ENCODE peak calls at places on chromosomes 2 and 18, in eight cellular contexts. R is AG04449, Q is colonic mucosa, N is HFF-Myc, O is cardiac muscle cell, H is lower lobe of right lung, K is AG10803, U is HAP-1. E is an unnamed sample.

GRCh38 chr2:207632575-207633492 is 7.6 kb upstream of the METTL21A start:
- DNase-seq in R (no peak), Q (no peak), N (no peak), O (no peak), H (peak; percentile 48), K (peak; percentile 55), U (peak; percentile 7), E (no peak)

GRCh38 chr2:60064687-60065361 is 488.6 kb downstream of the BCL11A start:
- DNase-seq in R (no peak), Q (no peak), N (no peak), O (no peak), H (no peak), K (no peak), U (no peak), E (no peak)

GRCh38 chr2:43724728-43725526 is 48.7 kb upstream of the C1GALT1C1L start:
- DNase-seq in R (no peak), Q (no peak), N (no peak), O (peak; percentile 14), H (no peak), K (no peak), U (no peak), E (no peak)

GRCh38 chr18:998976-999375 is 94.3 kb downstream of the ADCYAP1 start:
- DNase-seq in R (no peak), Q (no peak), N (no peak), O (no peak), H (no peak), K (no peak), U (no peak), E (no peak)

GRCh38 chr2:165691615-165692014 is 102.4 kb downstream of the GALNT3 start:
- DNase-seq in R (no peak), Q (no peak), N (peak; percentile 14), O (no peak), H (no peak), K (peak; percentile 48), U (no peak), E (no peak)

GRCh38 chr2:75076088-75076487 is 117.6 kb downstream of the POLE4 start:
- DNase-seq in R (no peak), Q (no peak), N (no peak), O (no peak), H (no peak), K (no peak), U (no peak), E (no peak)

GRCh38 chr2:235575904-235576303 is 82.1 kb downstream of the AGAP1 start:
- DNase-seq in R (no peak), Q (no peak), N (no peak), O (no peak), H (no peak), K (no peak), U (no peak), E (no peak)

GRCh38 chr2:216302981-216303676 is 69.2 kb downstream of the MARCHF4 start:
- DNase-seq in R (no peak), Q (no peak), N (no peak), O (peak; percentile 56), H (no peak), K (peak; percentile 95), U (no peak), E (no peak)

GRCh38 chr2:23286031-23286764 is 98.8 kb upstream of the KLHL29 start:
- DNase-seq in R (no peak), Q (no peak), N (no peak), O (no peak), H (no peak), K (no peak), U (no peak), E (no peak)

GRCh38 chr2:96175951-96176350 is 30.7 kb upstream of the DUSP2 start:
- DNase-seq in R (no peak), Q (no peak), N (no peak), O (no peak), H (no peak), K (peak; percentile 58), U (no peak), E (peak; percentile 57)

GRCh38 chr2:119536209-119536608 is 8.0 kb upstream of the CFAP221 start:
- DNase-seq in R (no peak), Q (no peak), N (no peak), O (no peak), H (no peak), K (no peak), U (no peak), E (no peak)

DNA sequence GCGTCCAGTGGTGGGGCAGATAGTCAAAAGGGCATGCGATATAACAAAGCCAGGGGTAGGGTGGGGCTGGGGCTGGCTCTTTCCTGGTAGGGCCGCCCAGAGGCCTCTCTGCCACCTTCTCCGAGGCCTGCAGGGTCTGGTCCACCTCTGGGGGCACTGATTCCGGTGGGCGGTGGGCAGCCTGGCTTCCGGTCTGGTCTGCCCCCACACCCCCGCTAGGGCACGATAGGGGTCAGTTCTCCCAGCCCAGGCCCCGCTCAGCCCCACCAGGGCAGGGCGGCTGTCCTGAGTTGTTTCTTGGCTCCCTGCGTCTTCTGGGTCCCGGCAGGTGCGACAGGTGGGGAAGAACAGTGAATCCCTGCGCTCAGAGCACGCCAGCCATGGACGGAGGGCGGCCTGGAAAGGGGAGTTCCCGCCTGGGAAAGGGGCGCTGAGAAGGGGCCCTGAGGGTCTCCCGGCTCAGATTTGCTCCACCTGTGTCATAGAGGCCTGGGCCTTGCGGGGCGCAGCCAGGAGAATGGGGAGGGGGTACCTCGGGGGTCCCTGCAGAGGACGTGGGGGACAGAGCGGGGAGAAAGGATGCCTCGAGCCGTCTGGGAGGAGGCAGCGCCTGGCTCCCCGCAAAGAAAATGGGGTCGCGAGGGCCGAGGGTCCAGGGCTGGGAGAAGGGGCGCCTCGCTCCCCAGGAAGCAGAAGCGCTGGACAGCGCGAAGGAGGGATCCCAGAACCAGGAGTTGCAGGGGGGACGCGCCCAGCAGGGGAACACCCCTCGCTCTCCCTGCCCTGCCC is 558 bp upstream of the ERFE start:
- DNase-seq in R (no peak), Q (no peak), N (no peak), O (no peak), H (peak; percentile 42), K (no peak), U (no peak), E (no peak)
- H3K4me3 ChIP-seq in R (peak overlapping the region; percentile 34), Q (no peak overlapping the region), N (no peak overlapping the region), O (no peak overlapping the region), H (peak overlapping the region; percentile 8), K (peak overlapping the region; percentile 34), U (no peak overlapping the region), E (no peak overlapping the region)

DNA sequence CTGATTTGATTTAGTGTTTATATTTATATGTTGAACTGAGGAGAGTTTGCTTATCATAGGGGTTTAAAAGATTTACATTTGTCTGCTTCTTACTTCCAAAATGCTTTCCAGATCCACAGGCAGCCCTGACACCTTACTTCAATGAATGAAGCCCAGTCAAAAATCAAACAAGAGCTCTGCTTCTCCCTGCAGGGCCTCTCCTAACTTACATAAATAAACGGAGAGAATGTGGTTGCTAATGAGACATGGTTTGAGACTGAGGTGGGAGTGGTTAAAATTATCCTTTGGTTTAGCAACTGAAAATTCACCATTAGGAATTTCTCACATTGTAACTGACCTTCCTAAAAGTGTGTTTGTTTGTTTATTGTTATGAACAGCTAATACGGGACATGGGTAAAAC is 612.3 kb upstream of the FANCL start:
- DNase-seq in R (no peak), Q (no peak), N (no peak), O (peak; percentile 5), H (no peak), K (no peak), U (no peak), E (no peak)
- H3K4me3 ChIP-seq in R (no peak overlapping the region), Q (no peak overlapping the region), N (no peak overlapping the region), O (no peak overlapping the region), H (no peak overlapping the region), K (no peak overlapping the region), U (no peak overlapping the region), E (no peak overlapping the region)

DNA sequence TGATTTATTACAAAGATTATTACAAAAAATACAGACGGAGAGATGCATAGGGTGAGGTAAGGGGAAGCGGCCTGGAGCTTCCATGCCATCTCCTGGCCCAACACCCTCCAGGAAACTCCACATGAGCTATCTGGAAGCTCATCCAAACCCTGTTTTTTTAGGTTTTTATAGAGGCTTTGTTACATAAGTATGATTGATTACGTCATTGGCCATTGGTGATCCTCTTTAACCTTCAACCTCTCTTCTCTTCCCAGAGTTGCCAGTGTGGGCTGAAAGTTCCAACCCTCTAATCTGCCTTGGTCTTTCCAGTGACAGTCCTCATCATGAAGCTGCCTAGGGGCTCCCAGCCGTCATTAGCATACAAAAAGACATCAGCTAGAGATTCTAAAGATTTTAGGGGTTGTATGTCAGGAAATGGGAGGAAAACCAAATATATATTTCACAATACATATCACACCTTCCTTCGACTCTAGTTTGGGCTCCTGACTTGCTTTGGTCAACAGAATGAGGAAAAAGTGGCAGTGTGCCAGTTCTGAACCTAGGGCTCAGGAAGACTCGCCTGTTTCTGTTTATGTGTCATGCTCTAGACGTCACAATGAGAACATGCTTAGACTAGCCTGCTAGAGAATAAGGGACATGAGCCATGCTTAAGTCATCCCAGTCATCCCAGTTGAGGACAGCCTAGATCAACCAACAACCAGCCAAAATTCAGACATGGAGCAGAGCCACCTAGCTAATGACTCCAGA is 54.1 kb downstream of the ETAA1 start:
- DNase-seq in R (no peak), Q (no peak), N (peak; percentile 56), O (no peak), H (no peak), K (peak; percentile 34), U (no peak), E (no peak)
- H3K4me3 ChIP-seq in R (no peak overlapping the region), Q (no peak overlapping the region), N (no peak overlapping the region), O (no peak overlapping the region), H (no peak overlapping the region), K (no peak overlapping the region), U (no peak overlapping the region), E (no peak overlapping the region)

GRCh38 chr18:69399253-69399652 is 1.4 kb upstream of the DOK6 start:
- DNase-seq in R (no peak), Q (no peak), N (no peak), O (peak; percentile 4), H (no peak), K (no peak), U (no peak), E (no peak)

GRCh38 chr18:69400253-69400975 is at the start of gene DOK6:
- DNase-seq in R (no peak), Q (peak; percentile 29), N (peak; percentile 6), O (peak; percentile 95), H (peak; percentile 50), K (peak; percentile 55), U (no peak), E (no peak)

GRCh38 chr18:69401475-69402218 is 959 bp downstream of the DOK6 start:
- DNase-seq in R (no peak), Q (no peak), N (no peak), O (peak; percentile 26), H (no peak), K (peak; percentile 14), U (no peak), E (no peak)

GRCh38 chr18:69400976-69401474 is 337 bp downstream of the DOK6 start:
- DNase-seq in R (no peak), Q (no peak), N (no peak), O (peak; percentile 78), H (peak; percentile 42), K (peak; percentile 26), U (no peak), E (no peak)

DNA sequence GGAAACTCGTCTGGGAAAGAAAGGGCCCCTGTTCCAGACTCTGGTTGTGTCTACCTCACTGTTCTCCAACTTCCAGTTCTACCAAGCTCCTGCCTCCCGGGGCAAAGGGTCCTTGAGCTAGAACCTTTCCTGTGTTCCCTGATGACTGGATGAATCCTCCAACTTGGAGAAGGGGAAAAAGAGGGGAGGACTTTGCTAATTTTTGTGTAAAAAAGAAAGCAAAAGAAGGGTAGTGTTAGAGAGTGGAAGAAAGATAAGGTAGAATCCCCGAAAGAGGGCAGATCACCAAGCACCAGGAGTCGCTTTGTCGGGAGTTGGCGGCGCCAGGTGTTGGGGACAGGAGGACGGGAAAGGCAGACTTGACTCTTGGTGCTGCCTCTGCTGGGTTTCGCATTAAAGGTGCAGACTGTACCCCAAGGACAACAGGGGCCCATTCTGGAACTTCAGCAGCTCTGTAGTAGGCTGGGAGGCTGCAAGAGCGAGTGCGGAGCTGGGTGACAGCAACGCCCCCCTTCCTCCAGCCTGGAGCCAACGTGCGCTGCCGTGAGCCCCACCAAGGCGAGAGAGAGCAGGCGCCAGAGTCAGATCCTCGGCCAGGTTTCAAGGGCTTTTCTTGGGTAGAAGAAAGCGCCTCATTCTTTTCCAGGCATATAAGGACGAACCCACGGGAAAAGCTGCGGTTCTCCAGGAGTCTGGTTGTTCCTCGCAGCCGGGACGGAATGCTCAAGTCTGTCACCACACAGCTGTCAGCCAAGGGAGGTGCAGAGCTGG is 1.7 kb downstream of the DOK6 start:
- DNase-seq in R (no peak), Q (no peak), N (no peak), O (peak; percentile 35), H (no peak), K (no peak), U (no peak), E (no peak)
- H3K4me3 ChIP-seq in R (no peak overlapping the region), Q (peak overlapping the region; percentile 30), N (no peak overlapping the region), O (peak overlapping the region; percentile 83), H (peak overlapping the region; percentile 58), K (peak overlapping the region; percentile 66), U (no peak overlapping the region), E (no peak overlapping the region)

E was measured in GM12865.